ENCODE peak calls at places on chromosome 16, in eight cellular contexts. J, N, L, R, C, E, B and O are unnamed samples.

GRCh38 chr16:20675488-20676267 is 21.8 kb downstream of the ACSM1 start:
- DNase-seq in R (no peak), E (no peak), C (peak), N (no peak), J (no peak), B (peak), L (no peak), O (no peak)

GRCh38 chr16:15970743-15971434 is 21.5 kb downstream of the ABCC1 start:
- DNase-seq in B (no peak), N (no peak), C (no peak), R (no peak), L (no peak), E (no peak), J (no peak), O (no peak)

GRCh38 chr16:354286-354881 is 1.9 kb upstream of the AXIN1 start:
- DNase-seq in N (no peak), L (no peak), B (no peak), R (no peak), J (no peak), C (no peak), E (no peak), O (peak)

GRCh38 chr16:14109782-14110727 is 38.9 kb downstream of the MRTFB start:
- DNase-seq in C (no peak), L (no peak), N (no peak), E (peak), J (no peak), B (no peak), R (no peak), O (no peak)

GRCh38 chr16:24088767-24089166 is 167.4 kb upstream of the CACNG3 start:
- DNase-seq in L (no peak), E (no peak), N (no peak), B (no peak), J (no peak), R (no peak), C (no peak), O (no peak)

GRCh38 chr16:62913333-62913732 is 877.1 kb upstream of the CDH8 start:
- DNase-seq in L (no peak), E (no peak), B (no peak), C (no peak), J (no peak), R (no peak), N (no peak), O (no peak)

GRCh38 chr16:20867585-20867984 is 32.6 kb downstream of the DCUN1D3 start:
- DNase-seq in B (no peak), J (no peak), R (no peak), N (no peak), C (no peak), L (peak), E (peak), O (no peak)

GRCh38 chr16:81429045-81429521 is 15.5 kb upstream of the CMIP start:
- DNase-seq in E (peak), N (peak), J (no peak), B (peak), R (peak), C (no peak), L (peak), O (peak)

GRCh38 chr16:8852534-8852933 is 16.3 kb downstream of the CARHSP1 start:
- DNase-seq in L (no peak), J (no peak), C (no peak), B (no peak), R (no peak), N (no peak), E (no peak), O (no peak)

GRCh38 chr16:25838724-25839186 is 147.0 kb downstream of the HS3ST4 start:
- DNase-seq in C (peak), N (peak), B (peak), J (peak), L (peak), R (peak), E (peak), O (no peak)

GRCh38 chr16:85452364-85453178 is 160.6 kb upstream of the GSE1 start:
- DNase-seq in B (no peak), E (no peak), J (no peak), C (no peak), N (no peak), R (no peak), L (no peak), O (no peak)

GRCh38 chr16:15776572-15776971 is 80.3 kb downstream of the MYH11 start:
- DNase-seq in N (no peak), L (no peak), E (no peak), R (no peak), C (no peak), B (no peak), J (no peak), O (peak)

GRCh38 chr16:81885976-81886586 is 107.0 kb downstream of the PLCG2 start:
- DNase-seq in E (peak), J (no peak), C (no peak), R (no peak), N (peak), L (peak), B (peak), O (no peak)

GRCh38 chr16:85506358-85506911 is 106.7 kb upstream of the GSE1 start:
- DNase-seq in R (no peak), E (no peak), J (no peak), L (no peak), C (no peak), N (no peak), B (no peak), O (no peak)

GRCh38 chr16:20042848-20043247 is 30.8 kb downstream of the GPR139 start:
- DNase-seq in N (no peak), C (no peak), B (no peak), L (no peak), E (no peak), R (no peak), J (no peak), O (no peak)

GRCh38 chr16:4663756-4664465 is 29.5 kb upstream of the NUDT16L1 start:
- DNase-seq in R (no peak), C (no peak), N (no peak), E (peak), J (no peak), B (peak), L (peak), O (no peak)

GRCh38 chr16:19203374-19203966 is 35.4 kb downstream of the SYT17 start:
- DNase-seq in E (no peak), B (no peak), N (no peak), J (no peak), R (no peak), L (no peak), C (no peak), O (no peak)

GRCh38 chr16:83363521-83363920 is 444.3 kb upstream of the HSBP1 start:
- DNase-seq in R (no peak), J (no peak), N (no peak), C (no peak), L (no peak), E (no peak), B (no peak), O (no peak)

GRCh38 chr16:73231969-73232554 is 184.1 kb upstream of the ZFHX3 start:
- DNase-seq in N (no peak), E (no peak), R (no peak), C (peak), B (no peak), L (no peak), J (no peak), O (no peak)

GRCh38 chr16:49437344-49437743 is 63.7 kb downstream of the C16orf78 start:
- DNase-seq in E (no peak), R (no peak), B (no peak), J (no peak), L (no peak), N (no peak), C (no peak), O (no peak)